ENCODE peak calls at places on chromosomes 3 and 15, in ten cellular contexts. T, U, X, M, J, H, Q, R, L and C are unnamed samples.

GRCh38 chr3:71231680-71232079 is 351.8 kb downstream of the FOXP1 start:
- DNase-seq in T (no peak), U (no peak), X (no peak), M (no peak), J (no peak), H (no peak), Q (no peak), R (no peak), L (no peak), C (no peak)

GRCh38 chr15:96070636-96071035 is 259.9 kb upstream of the NR2F2 start:
- DNase-seq in T (no peak), U (no peak), X (no peak), M (no peak), J (no peak), H (no peak), Q (peak; percentile 21), R (no peak), L (no peak), C (no peak)

GRCh38 chr3:104604326-104605010 is 762.2 kb upstream of the ALCAM start:
- DNase-seq in T (no peak), U (no peak), X (peak; percentile 46), M (no peak), J (no peak), H (no peak), Q (peak; percentile 59), R (no peak), L (no peak), C (no peak)

GRCh38 chr3:157373783-157374182 is 62.9 kb upstream of the PTX3 start:
- DNase-seq in T (no peak), U (no peak), X (peak; percentile 66), M (no peak), J (no peak), H (no peak), Q (no peak), R (no peak), L (no peak), C (no peak)

GRCh38 chr3:13079051-13079450 is 5.8 kb upstream of the IQSEC1 start:
- DNase-seq in T (peak; percentile 60), U (no peak), X (no peak), M (no peak), J (no peak), H (no peak), Q (no peak), R (no peak), L (no peak), C (no peak)

GRCh38 chr3:115975796-115976195 is 352.5 kb downstream of the GAP43 start:
- DNase-seq in T (no peak), U (no peak), X (no peak), M (no peak), J (no peak), H (no peak), Q (no peak), R (no peak), L (no peak), C (no peak)

GRCh38 chr3:172536993-172537419 is 13.8 kb upstream of the TNFSF10 start:
- DNase-seq in T (no peak), U (no peak), X (no peak), M (no peak), J (no peak), H (no peak), Q (no peak), R (no peak), L (no peak), C (no peak)

GRCh38 chr3:171900396-171900795 is 57.2 kb downstream of the TMEM212 start:
- DNase-seq in T (no peak), U (no peak), X (no peak), M (no peak), J (no peak), H (no peak), Q (no peak), R (no peak), L (no peak), C (no peak)

GRCh38 chr3:2420919-2421318 is 322.3 kb downstream of the CNTN4 start:
- DNase-seq in T (no peak), U (no peak), X (no peak), M (no peak), J (no peak), H (no peak), Q (no peak), R (no peak), L (no peak), C (no peak)

GRCh38 chr3:129612350-129613204 is 6.1 kb upstream of the PLXND1 start:
- DNase-seq in T (peak; percentile 62), U (no peak), X (no peak), M (peak; percentile 48), J (no peak), H (no peak), Q (no peak), R (no peak), L (no peak), C (no peak)

GRCh38 chr3:12890610-12891390 is 49.4 kb upstream of the RPL32 start:
- DNase-seq in T (no peak), U (no peak), X (no peak), M (peak; percentile 10), J (no peak), H (no peak), Q (no peak), R (no peak), L (no peak), C (no peak)